ENCODE peak calls at places on chromosome 16, in four cellular contexts. One of them, this sample, is unnamed.

GRCh38 chr16:27408012-27408601 is 6.1 kb downstream of the IL21R start:
- DNase-seq in adrenal gland: no peak
- DNase-seq in cardiac muscle cell: peak; percentile 25
- DNase-seq in heart right ventricle: no peak
- DNase-seq in this sample: no peak

GRCh38 chr16:2058901-2059300 is 11.1 kb downstream of the TSC2 start:
- DNase-seq in adrenal gland: no peak
- DNase-seq in cardiac muscle cell: no peak
- DNase-seq in heart right ventricle: no peak
- DNase-seq in this sample: no peak

GRCh38 chr16:10668322-10669045 is 26.2 kb downstream of the TEKT5 start:
- DNase-seq in adrenal gland: no peak
- DNase-seq in cardiac muscle cell: peak; percentile 28
- DNase-seq in heart right ventricle: peak; percentile 17
- DNase-seq in this sample: no peak

GRCh38 chr16:71467810-71468209 is 5.8 kb upstream of the ZNF23 start:
- DNase-seq in adrenal gland: no peak
- DNase-seq in cardiac muscle cell: peak; percentile 46
- DNase-seq in heart right ventricle: no peak
- DNase-seq in this sample: no peak

GRCh38 chr16:10835281-10835931 is 16.8 kb upstream of the TVP23A start:
- DNase-seq in adrenal gland: no peak
- DNase-seq in cardiac muscle cell: no peak
- DNase-seq in heart right ventricle: no peak
- DNase-seq in this sample: no peak

GRCh38 chr16:3400446-3400778 is 392 bp downstream of the ZSCAN32 start:
- DNase-seq in adrenal gland: no peak
- DNase-seq in cardiac muscle cell: no peak
- DNase-seq in heart right ventricle: no peak
- DNase-seq in this sample: no peak

GRCh38 chr16:57544129-57544653 is 1.7 kb downstream of the ADGRG5 start:
- DNase-seq in adrenal gland: peak; percentile 53
- DNase-seq in cardiac muscle cell: peak; percentile 66
- DNase-seq in heart right ventricle: no peak
- DNase-seq in this sample: peak; percentile 39

GRCh38 chr16:68973611-68974120 is 130.3 kb downstream of the TANGO6 start:
- DNase-seq in adrenal gland: no peak
- DNase-seq in cardiac muscle cell: no peak
- DNase-seq in heart right ventricle: no peak
- DNase-seq in this sample: no peak

GRCh38 chr16:88505405-88506082 is 52.5 kb downstream of the ZFPM1 start:
- DNase-seq in adrenal gland: peak; percentile 90
- DNase-seq in cardiac muscle cell: peak; percentile 30
- DNase-seq in heart right ventricle: peak; percentile 54
- DNase-seq in this sample: peak; percentile 72
- TF ChIP-seq CTCF in adrenal gland: peak; percentile 46
- TF ChIP-seq CTCF in cardiac muscle cell: peak; percentile 46
- TF ChIP-seq CTCF in heart right ventricle: peak; percentile 31
- TF ChIP-seq CTCF in this sample: peak; percentile 40

GRCh38 chr16:89317101-89317671 is 99.7 kb downstream of the ZNF778 start:
- DNase-seq in adrenal gland: no peak
- DNase-seq in cardiac muscle cell: no peak
- DNase-seq in heart right ventricle: peak; percentile 5
- DNase-seq in this sample: peak; percentile 33
- H3K27ac ChIP-seq in adrenal gland: peak overlapping the region; percentile 79
- H3K27ac ChIP-seq in cardiac muscle cell: no peak overlapping the region
- H3K27ac ChIP-seq in heart right ventricle: peak overlapping the region; percentile 61
- H3K27ac ChIP-seq in this sample: no peak overlapping the region

GRCh38 chr16:6611535-6611934 is 721.1 kb upstream of the RBFOX1 start:
- DNase-seq in adrenal gland: no peak
- DNase-seq in cardiac muscle cell: no peak
- DNase-seq in heart right ventricle: no peak
- DNase-seq in this sample: no peak
- TF ChIP-seq CTCF in adrenal gland: peak; percentile 19
- TF ChIP-seq CTCF in cardiac muscle cell: no peak
- TF ChIP-seq CTCF in heart right ventricle: no peak
- TF ChIP-seq CTCF in this sample: no peak

DNA sequence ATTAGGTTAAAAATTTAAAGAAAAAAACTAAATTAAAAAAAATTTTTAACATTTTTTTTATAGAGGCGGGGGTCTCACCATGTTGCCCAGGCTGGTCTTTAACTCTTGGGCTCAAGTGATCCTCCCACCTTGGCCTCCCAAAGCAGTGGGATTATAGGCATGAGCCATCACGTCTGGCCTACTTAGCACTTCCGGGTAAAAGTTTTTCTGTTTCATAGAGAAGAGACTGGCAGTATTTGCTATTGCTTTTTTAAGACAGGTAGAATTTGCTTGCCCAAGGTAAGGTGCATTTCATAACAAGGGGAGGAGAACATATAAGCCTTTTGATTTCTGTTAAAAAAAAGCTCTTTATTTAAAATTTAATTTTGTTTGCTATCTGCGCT is 12.0 kb upstream of the HAPSTR1 start:
- DNase-seq in adrenal gland: no peak
- DNase-seq in cardiac muscle cell: no peak
- DNase-seq in heart right ventricle: no peak
- DNase-seq in this sample: no peak
- H3K27ac ChIP-seq in adrenal gland: no peak overlapping the region
- H3K27ac ChIP-seq in cardiac muscle cell: no peak overlapping the region
- H3K27ac ChIP-seq in heart right ventricle: no peak overlapping the region
- H3K27ac ChIP-seq in this sample: no peak overlapping the region

GRCh38 chr16:62225675-62226074 is 189.4 kb upstream of the CDH8 start:
- DNase-seq in adrenal gland: peak; percentile 91
- DNase-seq in cardiac muscle cell: peak; percentile 3
- DNase-seq in heart right ventricle: peak; percentile 62
- DNase-seq in this sample: peak; percentile 77
- TF ChIP-seq CTCF in adrenal gland: peak; percentile 65
- TF ChIP-seq CTCF in cardiac muscle cell: no peak
- TF ChIP-seq CTCF in heart right ventricle: peak; percentile 44
- TF ChIP-seq CTCF in this sample: peak; percentile 34

GRCh38 chr16:12416136-12416787 is 387.4 kb downstream of the CPPED1 start:
- DNase-seq in adrenal gland: no peak
- DNase-seq in cardiac muscle cell: no peak
- DNase-seq in heart right ventricle: no peak
- DNase-seq in this sample: no peak

GRCh38 chr16:12417051-12417818 is 386.5 kb downstream of the CPPED1 start:
- DNase-seq in adrenal gland: no peak
- DNase-seq in cardiac muscle cell: no peak
- DNase-seq in heart right ventricle: no peak
- DNase-seq in this sample: no peak

GRCh38 chr16:12412890-12413289 is 390.8 kb downstream of the CPPED1 start:
- DNase-seq in adrenal gland: no peak
- DNase-seq in cardiac muscle cell: no peak
- DNase-seq in heart right ventricle: no peak
- DNase-seq in this sample: no peak

GRCh38 chr16:12413393-12413792 is 390.3 kb downstream of the CPPED1 start:
- DNase-seq in adrenal gland: no peak
- DNase-seq in cardiac muscle cell: no peak
- DNase-seq in heart right ventricle: no peak
- DNase-seq in this sample: no peak

GRCh38 chr16:12415072-12415471 is 388.6 kb downstream of the CPPED1 start:
- DNase-seq in adrenal gland: no peak
- DNase-seq in cardiac muscle cell: no peak
- DNase-seq in heart right ventricle: no peak
- DNase-seq in this sample: no peak
- H3K27ac ChIP-seq in adrenal gland: no peak overlapping the region
- H3K27ac ChIP-seq in cardiac muscle cell: no peak overlapping the region
- H3K27ac ChIP-seq in heart right ventricle: no peak overlapping the region
- H3K27ac ChIP-seq in this sample: no peak overlapping the region

GRCh38 chr16:28974007-28974436 is 556 bp upstream of the SPNS1 start:
- DNase-seq in adrenal gland: peak; percentile 72
- DNase-seq in cardiac muscle cell: peak; percentile 79
- DNase-seq in heart right ventricle: peak; percentile 51
- DNase-seq in this sample: peak; percentile 67

GRCh38 chr16:28977703-28978641 is 3.4 kb downstream of the SPNS1 start:
- DNase-seq in adrenal gland: no peak
- DNase-seq in cardiac muscle cell: no peak
- DNase-seq in heart right ventricle: no peak
- DNase-seq in this sample: peak; percentile 60

GRCh38 chr16:28975158-28975603 is 603 bp downstream of the SPNS1 start:
- DNase-seq in adrenal gland: peak; percentile 53
- DNase-seq in cardiac muscle cell: peak; percentile 2
- DNase-seq in heart right ventricle: no peak
- DNase-seq in this sample: no peak

DNA sequence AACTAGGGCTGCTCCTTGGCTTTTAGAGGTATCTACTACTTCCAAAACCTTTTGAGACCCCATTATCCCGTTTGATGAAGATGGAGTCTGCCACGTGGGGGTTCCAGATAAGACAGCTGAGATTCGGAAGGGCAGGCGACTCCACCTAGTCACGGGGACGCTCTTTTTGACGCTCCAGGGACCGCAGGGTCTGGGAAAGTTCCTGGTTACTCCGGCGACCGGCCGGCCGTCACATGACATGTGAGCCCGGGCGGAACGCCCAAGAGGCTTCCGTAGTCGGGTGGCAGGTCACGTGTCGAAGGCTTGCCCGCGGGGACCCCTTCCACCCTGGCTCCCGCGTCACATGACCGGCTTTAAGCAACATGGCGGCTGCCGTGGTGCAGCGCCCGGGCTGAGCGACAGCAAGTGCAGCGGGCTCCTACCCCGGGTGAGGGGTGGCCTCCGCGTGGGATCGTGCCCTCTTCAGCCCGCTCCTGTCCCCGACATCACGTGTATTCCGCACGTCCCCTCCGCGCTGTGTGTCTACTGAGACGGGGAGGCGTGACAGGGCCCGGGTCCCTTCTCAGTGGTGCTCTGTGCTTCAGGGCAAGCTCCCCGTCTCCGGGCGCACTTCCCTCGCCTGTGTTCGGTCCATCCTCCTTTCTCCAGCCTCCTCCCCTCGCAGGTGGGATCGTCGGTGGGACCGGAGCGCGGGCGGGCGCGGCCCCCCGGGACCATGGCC is at the start of gene SPNS1:
- DNase-seq in adrenal gland: peak; percentile 99
- DNase-seq in cardiac muscle cell: peak; percentile 98
- DNase-seq in heart right ventricle: peak; percentile 97
- DNase-seq in this sample: peak; percentile 99
- TF ChIP-seq CTCF in adrenal gland: no peak
- TF ChIP-seq CTCF in cardiac muscle cell: no peak
- TF ChIP-seq CTCF in heart right ventricle: no peak
- TF ChIP-seq CTCF in this sample: no peak

DNA sequence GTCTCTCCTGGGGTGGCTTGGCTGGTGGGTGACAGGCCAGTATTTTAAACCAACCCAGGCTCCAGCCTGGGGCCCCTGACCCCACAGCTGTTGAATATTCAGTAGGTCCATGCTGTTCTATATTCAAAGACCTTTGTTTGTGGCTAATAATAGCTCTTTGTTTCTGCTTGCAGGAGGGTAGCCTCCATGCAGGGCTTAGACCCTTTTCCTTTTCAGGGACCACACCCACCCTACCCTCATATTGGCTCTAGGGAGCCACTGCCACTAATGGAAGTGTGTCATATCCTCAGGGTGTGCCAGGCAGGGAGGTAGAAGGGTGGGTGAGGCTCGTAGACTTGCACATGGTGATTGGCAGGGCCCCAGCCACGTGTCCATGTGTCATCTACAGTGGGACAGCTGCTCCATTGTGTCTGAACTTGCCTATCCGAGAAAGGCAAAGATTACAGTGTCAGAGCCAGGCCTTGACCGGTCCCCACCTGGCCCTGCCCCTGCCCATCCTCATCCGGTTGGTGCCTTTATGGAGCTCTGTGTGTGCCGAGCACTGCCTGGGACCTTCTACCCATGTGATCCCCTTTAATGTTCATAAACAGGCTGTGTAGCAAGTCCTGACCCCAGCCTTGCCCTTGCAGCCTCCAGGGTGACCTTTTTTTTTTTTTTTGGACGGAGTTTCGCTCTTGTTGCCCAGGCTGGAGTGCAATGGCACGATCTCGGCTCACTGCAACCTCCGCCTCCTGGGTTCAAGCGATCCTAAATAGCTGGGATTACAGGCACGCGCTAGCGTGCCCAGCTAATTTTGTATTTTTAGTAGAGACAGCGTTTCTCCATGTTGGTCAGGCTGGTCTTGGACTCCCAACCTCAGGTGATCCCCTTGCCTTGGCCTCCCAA is 22.1 kb downstream of the TMC7 start:
- DNase-seq in adrenal gland: no peak
- DNase-seq in cardiac muscle cell: no peak
- DNase-seq in heart right ventricle: peak; percentile 46
- DNase-seq in this sample: no peak
- H3K27ac ChIP-seq in adrenal gland: no peak overlapping the region
- H3K27ac ChIP-seq in cardiac muscle cell: no peak overlapping the region
- H3K27ac ChIP-seq in heart right ventricle: no peak overlapping the region
- H3K27ac ChIP-seq in this sample: no peak overlapping the region